ENCODE peak calls at places on chromosomes 2 and 18, in ten cellular contexts. C is left ventricle myocardium inferior; A is MG63; S is DMS153; P is stimulated activated CD4-positive, alpha-beta T cell treated with anti-CD3 and anti-CD28 coated beads, TNF-alpha, amount 100 ng/mL, for 4 hours; T is GF-D8; O is NCI-H1930; H is NCI-H82; J is astrocyte of the spinal cord; W is A549. K is an unnamed sample.
A peak's percentile ranks its signal among the peaks of the same experiment; 100 is the strongest.

GRCh38 chr2:138373993-138374408 is 127.6 kb upstream of the SPOPL start:
- DNase-seq in S (peak; percentile 4), J (peak; percentile 50), W (peak; percentile 10), C (no peak), O (peak; percentile 3), T (peak; percentile 3), A (no peak), P (no peak), H (peak; percentile 74), K (no peak)

GRCh38 chr2:207474871-207475485 is 54.8 kb upstream of the CREB1 start:
- DNase-seq in H (peak; percentile 75), J (peak; percentile 64), W (no peak), A (no peak), C (no peak), P (no peak), S (peak; percentile 38), T (no peak), O (peak; percentile 17), K (no peak)

GRCh38 chr2:189982777-189983394 is 79.6 kb downstream of the MSTN start:
- DNase-seq in J (no peak), W (peak; percentile 8), H (peak; percentile 55), S (no peak), C (no peak), T (no peak), A (no peak), P (no peak), O (no peak), K (no peak)

GRCh38 chr2:9178110-9178904 is 28.3 kb upstream of the ASAP2 start:
- DNase-seq in T (no peak), W (no peak), J (no peak), A (no peak), C (no peak), H (no peak), S (no peak), O (no peak), P (no peak), K (no peak)

GRCh38 chr2:163420604-163421003 is 315.2 kb downstream of the FIGN start:
- DNase-seq in J (no peak), P (no peak), H (no peak), W (no peak), T (no peak), A (no peak), C (no peak), S (no peak), O (no peak), K (no peak)

GRCh38 chr2:127091148-127091547 is 15.8 kb downstream of the BIN1 start:
- DNase-seq in T (no peak), O (no peak), H (no peak), S (no peak), J (no peak), C (no peak), A (no peak), W (no peak), P (no peak), K (no peak)

GRCh38 chr2:193695367-193695766 is 1500.6 kb upstream of the TMEFF2 start:
- DNase-seq in W (no peak), S (peak; percentile 47), C (no peak), O (no peak), J (peak; percentile 64), P (no peak), A (peak; percentile 5), T (no peak), H (peak; percentile 64), K (no peak)

GRCh38 chr2:136901732-136902131 is 136.4 kb downstream of the THSD7B start:
- DNase-seq in T (no peak), P (no peak), O (no peak), C (no peak), H (peak; percentile 77), A (no peak), J (no peak), S (no peak), W (no peak), K (no peak)

GRCh38 chr2:219537657-219538487 is 5.7 kb downstream of the CHPF start:
- DNase-seq in W (no peak), H (no peak), S (no peak), C (no peak), O (no peak), P (no peak), J (no peak), T (no peak), A (no peak), K (no peak)

GRCh38 chr2:84940836-84941412 is 30.0 kb upstream of the KCMF1 start:
- DNase-seq in T (no peak), W (no peak), A (no peak), S (no peak), H (no peak), P (no peak), J (no peak), O (no peak), C (no peak), K (no peak)

GRCh38 chr2:161913865-161914264 is 160.2 kb downstream of the DPP4 start:
- DNase-seq in C (no peak), O (no peak), P (no peak), H (no peak), J (peak; percentile 43), T (no peak), W (no peak), S (no peak), A (no peak), K (no peak)

GRCh38 chr18:49901862-49902340 is 88.6 kb upstream of the ACAA2 start:
- DNase-seq in J (no peak), C (no peak), W (no peak), P (no peak), S (no peak), A (no peak), O (no peak), H (no peak), T (no peak), K (no peak)

GRCh38 chr2:98912221-98912851 is 23.7 kb downstream of the CRACDL start:
- DNase-seq in C (no peak), S (peak; percentile 84), T (no peak), J (peak; percentile 90), P (no peak), O (no peak), H (no peak), W (peak; percentile 56), A (peak; percentile 97), K (peak; percentile 83)

GRCh38 chr2:189477756-189478155 is 36.5 kb downstream of the WDR75 start:
- DNase-seq in J (no peak), H (peak; percentile 13), P (no peak), T (no peak), C (no peak), A (no peak), W (no peak), O (no peak), S (no peak), K (no peak)

GRCh38 chr2:206832886-206833285 is 67.5 kb downstream of the FASTKD2 start:
- DNase-seq in H (no peak), S (no peak), A (no peak), W (no peak), T (peak; percentile 10), C (no peak), J (no peak), P (no peak), O (no peak), K (no peak)

GRCh38 chr2:135103843-135104242 is 51.8 kb downstream of the RAB3GAP1 start:
- DNase-seq in T (no peak), C (no peak), S (no peak), H (no peak), P (no peak), W (no peak), J (no peak), O (no peak), A (no peak), K (no peak)

GRCh38 chr18:59907172-59907571 is 7.4 kb downstream of the PMAIP1 start:
- DNase-seq in J (no peak), C (no peak), O (no peak), T (peak; percentile 45), S (no peak), A (no peak), W (no peak), H (no peak), P (no peak), K (no peak)

GRCh38 chr2:15984367-15985255 is 44.3 kb downstream of the MYCN start:
- DNase-seq in A (no peak), W (no peak), P (no peak), C (peak; percentile 22), O (no peak), S (no peak), H (peak; percentile 42), J (no peak), T (no peak), K (peak; percentile 90)

GRCh38 chr18:55338955-55339662 is 248.9 kb downstream of the TCF4 start:
- DNase-seq in H (no peak), P (no peak), A (no peak), O (no peak), T (peak; percentile 75), S (peak; percentile 9), J (no peak), C (no peak), W (no peak), K (no peak)

GRCh38 chr2:39571197-39571731 is 94.5 kb upstream of the TMEM178A start:
- DNase-seq in P (no peak), C (no peak), H (no peak), A (no peak), J (no peak), W (no peak), S (no peak), T (no peak), O (no peak), K (no peak)

GRCh38 chr2:63763336-63764056 is 78.2 kb upstream of the UGP2 start:
- DNase-seq in O (no peak), T (no peak), J (peak; percentile 3), A (no peak), W (no peak), S (no peak), C (no peak), P (no peak), H (peak; percentile 57), K (no peak)

K was measured in occipital lobe.